ENCODE peak calls at places on chromosomes 5 and 9, in nine cellular contexts. O, X, H, E, F, K, D, B and V are unnamed samples.

GRCh38 chr5:107557051-107557658 is 113.6 kb downstream of the EFNA5 start:
- DNase-seq in K (peak; percentile 86), E (no peak), F (no peak), X (no peak), B (no peak), H (peak; percentile 74), D (no peak), O (peak; percentile 75), V (no peak)

GRCh38 chr9:91557352-91557751 is 133.7 kb upstream of the NFIL3 start:
- DNase-seq in B (no peak), D (no peak), K (no peak), X (no peak), E (no peak), O (no peak), F (no peak), H (no peak), V (no peak)

GRCh38 chr9:111632051-111632450 is 917 bp downstream of the DNAJC25 start:
- DNase-seq in K (peak; percentile 40), E (no peak), F (no peak), D (no peak), O (no peak), B (no peak), H (peak; percentile 13), X (no peak), V (no peak)

GRCh38 chr5:106121972-106122605 is 1548.6 kb downstream of the EFNA5 start:
- DNase-seq in B (peak; percentile 22), D (no peak), E (peak; percentile 30), K (peak; percentile 68), X (peak; percentile 31), O (no peak), H (peak; percentile 38), F (no peak), V (peak; percentile 16)

GRCh38 chr9:100586093-100586492 is 8.2 kb downstream of the CAVIN4 start:
- DNase-seq in K (no peak), O (no peak), X (no peak), F (no peak), D (no peak), H (no peak), B (no peak), E (no peak), V (no peak)

GRCh38 chr5:157892974-157893373 is 34.0 kb upstream of the CLINT1 start:
- DNase-seq in O (no peak), E (no peak), B (no peak), K (no peak), F (no peak), D (no peak), H (no peak), X (no peak), V (no peak)

GRCh38 chr5:7875151-7875550 is 6.2 kb downstream of the MTRR start:
- DNase-seq in B (no peak), H (no peak), E (no peak), F (no peak), K (no peak), D (no peak), O (no peak), X (no peak), V (no peak)

GRCh38 chr5:126139086-126139485 is 284.1 kb upstream of the GRAMD2B start:
- DNase-seq in F (no peak), D (no peak), E (no peak), O (no peak), K (no peak), B (no peak), X (no peak), H (peak; percentile 26), V (no peak)

GRCh38 chr9:129419382-129419899 is 201.5 kb downstream of the C9orf50 start:
- DNase-seq in K (no peak), X (no peak), E (no peak), H (no peak), O (no peak), F (no peak), B (no peak), D (no peak), V (no peak)

GRCh38 chr5:14830210-14831005 is 41.2 kb downstream of the ANKH start:
- DNase-seq in O (no peak), K (no peak), F (no peak), H (no peak), B (no peak), E (no peak), X (no peak), D (no peak), V (no peak)

GRCh38 chr5:107542831-107543231 is 127.9 kb downstream of the EFNA5 start:
- DNase-seq in B (no peak), H (peak; percentile 90), O (peak; percentile 85), E (no peak), X (peak; percentile 64), K (peak; percentile 87), D (peak; percentile 96), F (peak; percentile 90), V (no peak)

GRCh38 chr9:114033397-114034103 is 44.5 kb downstream of the AMBP start:
- DNase-seq in X (no peak), E (peak; percentile 58), O (peak; percentile 58), D (peak; percentile 89), K (peak; percentile 36), B (peak; percentile 61), F (peak; percentile 59), H (peak; percentile 38), V (peak; percentile 30)
- TF ChIP-seq CTCF in X (peak; percentile 23), E (peak; percentile 35), O (peak; percentile 63), D (peak; percentile 33), K (no peak), B (peak; percentile 67), F (peak; percentile 77), H (peak; percentile 44), V (peak; percentile 25)

GRCh38 chr5:167582263-167582662 is 709.2 kb upstream of the WWC1 start:
- DNase-seq in O (no peak), H (peak; percentile 31), K (peak; percentile 57), D (no peak), E (no peak), B (no peak), F (no peak), X (no peak), V (no peak)
- TF ChIP-seq CTCF in O (no peak), H (no peak), K (peak; percentile 54), D (no peak), E (no peak), B (no peak), F (no peak), X (no peak), V (no peak)

GRCh38 chr5:73418244-73418691 is 30.3 kb downstream of the FOXD1 start:
- DNase-seq in X (no peak), K (no peak), D (no peak), F (no peak), E (no peak), O (no peak), B (no peak), H (no peak), V (peak; percentile 18)

GRCh38 chr5:73426034-73426433 is 22.5 kb downstream of the FOXD1 start:
- DNase-seq in H (no peak), K (no peak), D (no peak), F (no peak), X (no peak), O (no peak), E (no peak), B (no peak), V (no peak)

GRCh38 chr5:73419414-73420390 is 28.9 kb downstream of the FOXD1 start:
- DNase-seq in O (no peak), D (no peak), H (peak; percentile 86), K (no peak), E (no peak), F (no peak), B (peak; percentile 88), X (no peak), V (no peak)

GRCh38 chr5:73424489-73425102 is 24.0 kb downstream of the FOXD1 start:
- DNase-seq in X (no peak), E (no peak), K (no peak), O (no peak), H (no peak), B (no peak), D (no peak), F (no peak), V (no peak)

DNA sequence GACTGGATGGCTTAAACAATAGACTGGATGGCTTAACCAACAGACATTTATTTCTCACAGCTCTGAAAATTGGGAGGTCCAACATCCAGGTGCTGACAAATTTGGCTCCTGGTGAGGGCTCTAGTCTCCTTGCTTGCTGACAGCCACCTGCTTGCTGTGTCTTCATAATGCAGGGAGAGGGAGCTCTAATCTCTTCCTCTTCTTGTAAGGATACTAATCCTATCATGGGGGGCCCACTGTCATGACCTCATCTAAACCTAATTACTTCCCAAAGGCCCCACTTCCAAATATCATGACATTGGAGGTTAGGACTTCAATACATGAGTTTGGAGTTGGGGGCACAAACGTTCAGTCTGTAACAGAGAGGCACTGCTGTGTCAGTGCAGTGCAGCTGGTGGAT is 26.4 kb downstream of the FOXD1 start:
- DNase-seq in D (no peak), O (no peak), E (no peak), H (no peak), K (no peak), B (no peak), F (no peak), X (no peak), V (no peak)
- TF ChIP-seq CTCF in D (no peak), O (no peak), E (no peak), H (no peak), K (no peak), B (peak; percentile 19), F (no peak), X (no peak), V (no peak)

GRCh38 chr5:11046160-11046559 is 285.1 kb upstream of the DAP start:
- DNase-seq in X (no peak), B (peak; percentile 44), K (no peak), D (peak; percentile 31), E (no peak), H (peak; percentile 10), F (no peak), O (no peak), V (no peak)

GRCh38 chr5:11050596-11051304 is 289.7 kb upstream of the DAP start:
- DNase-seq in H (no peak), F (no peak), E (no peak), X (no peak), K (no peak), B (no peak), D (peak; percentile 77), O (no peak), V (no peak)

GRCh38 chr5:11047051-11047450 is 286.0 kb upstream of the DAP start:
- DNase-seq in X (no peak), E (no peak), B (no peak), F (no peak), D (peak; percentile 50), O (no peak), K (no peak), H (no peak), V (no peak)

GRCh38 chr5:11047625-11048024 is 286.6 kb upstream of the DAP start:
- DNase-seq in E (no peak), H (no peak), O (no peak), D (peak; percentile 57), F (no peak), B (no peak), K (no peak), X (no peak), V (no peak)

DNA sequence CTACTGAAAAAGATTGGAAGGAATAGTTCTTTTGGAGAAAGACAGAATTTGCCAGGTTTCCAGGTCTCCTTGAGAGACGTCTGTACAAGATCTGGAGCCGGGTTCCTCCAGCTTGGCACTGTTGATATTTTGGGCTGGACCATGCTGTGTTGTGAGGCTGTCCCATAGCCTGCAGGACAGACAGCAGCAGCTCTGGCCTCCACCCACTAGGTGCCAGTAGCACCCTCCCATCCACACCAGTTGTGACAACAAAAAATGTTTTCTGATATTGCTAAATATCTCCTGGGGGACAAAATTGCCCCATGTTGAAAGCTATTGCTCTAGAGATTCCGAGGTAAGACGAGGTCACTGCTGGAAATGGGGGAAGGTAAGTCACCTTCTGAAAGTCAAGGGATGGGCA is 287.7 kb upstream of the DAP start:
- DNase-seq in X (no peak), O (no peak), E (no peak), F (no peak), K (no peak), D (peak; percentile 55), B (no peak), H (no peak), V (no peak)
- TF ChIP-seq CTCF in X (no peak), O (no peak), E (peak; percentile 38), F (no peak), K (no peak), D (no peak), B (peak; percentile 13), H (peak; percentile 4), V (no peak)